ENCODE peak calls at places on chromosome 9, in four cellular contexts. O, X, P and E are unnamed samples.

GRCh38 chr9:16870606-16871357 is at the start of gene BNC2:
- DNase-seq in O (peak; percentile 86), X (no peak), P (no peak), E (peak; percentile 36)

GRCh38 chr9:81411961-81412360 is 277.4 kb downstream of the TLE1 start:
- DNase-seq in O (no peak), X (no peak), P (no peak), E (no peak)

GRCh38 chr9:127022913-127023665 is 99.3 kb downstream of the ANGPTL2 start:
- DNase-seq in O (peak; percentile 81), X (no peak), P (peak; percentile 76), E (no peak)

GRCh38 chr9:4704129-4704528 is 24.8 kb downstream of the CDC37L1 start:
- DNase-seq in O (no peak), X (no peak), P (no peak), E (no peak)

GRCh38 chr9:14769235-14769580 is 46.7 kb upstream of the CER1 start:
- DNase-seq in O (no peak), X (no peak), P (peak; percentile 57), E (no peak)

GRCh38 chr9:129258823-129259301 is 80.8 kb upstream of the IER5L start:
- DNase-seq in O (no peak), X (no peak), P (no peak), E (no peak)

GRCh38 chr9:122821278-122821952 is 7.0 kb downstream of the PDCL start:
- DNase-seq in O (peak; percentile 88), X (no peak), P (peak; percentile 86), E (peak; percentile 50)

GRCh38 chr9:2597483-2597882 is 24.1 kb upstream of the VLDLR start:
- DNase-seq in O (no peak), X (no peak), P (no peak), E (no peak)

GRCh38 chr9:99485461-99485860 is 263.4 kb downstream of the SEC61B start:
- DNase-seq in O (no peak), X (no peak), P (no peak), E (no peak)

GRCh38 chr9:120868676-120869359 is 8.2 kb downstream of the PHF19 start:
- DNase-seq in O (peak; percentile 98), X (peak; percentile 99), P (peak; percentile 99), E (peak; percentile 97)

GRCh38 chr9:714675-715074 is 126.8 kb upstream of the DMRT1 start:
- DNase-seq in O (no peak), X (no peak), P (no peak), E (no peak)

GRCh38 chr9:109907400-109907799 is 127.4 kb downstream of the PALM2AKAP2 start:
- DNase-seq in O (no peak), X (no peak), P (peak; percentile 74), E (no peak)

GRCh38 chr9:136514022-136514714 is 31.3 kb upstream of the SEC16A start:
- DNase-seq in O (no peak), X (no peak), P (no peak), E (no peak)

GRCh38 chr9:105311317-105311716 is 66.9 kb downstream of the SLC44A1 start:
- DNase-seq in O (no peak), X (no peak), P (no peak), E (no peak)
- H3K27ac ChIP-seq in O (no peak overlapping the region), X (no peak overlapping the region), P (no peak overlapping the region), E (no peak overlapping the region)

GRCh38 chr9:13144176-13144820 is 135.2 kb downstream of the MPDZ start:
- DNase-seq in O (no peak), X (no peak), P (no peak), E (no peak)
- H3K4me3 ChIP-seq in O (no peak overlapping the region), X (no peak overlapping the region), P (no peak overlapping the region), E (no peak overlapping the region)

GRCh38 chr9:33817327-33818166 is 587 bp downstream of the UBE2R2 start:
- DNase-seq in O (peak; percentile 83), X (no peak), P (peak; percentile 79), E (peak; percentile 25)

GRCh38 chr9:33814816-33815215 is 2.1 kb upstream of the UBE2R2 start:
- DNase-seq in O (no peak), X (no peak), P (no peak), E (no peak)

GRCh38 chr9:33815781-33816180 is 1.2 kb upstream of the UBE2R2 start:
- DNase-seq in O (no peak), X (no peak), P (no peak), E (no peak)

GRCh38 chr9:33818167-33818831 is 1.3 kb downstream of the UBE2R2 start:
- DNase-seq in O (no peak), X (no peak), P (peak; percentile 61), E (no peak)

GRCh38 chr9:33816327-33817252 is at the start of gene UBE2R2:
- DNase-seq in O (peak; percentile 95), X (peak; percentile 58), P (peak; percentile 96), E (peak; percentile 85)
- TF ChIP-seq POLR2A in O (peak; percentile 57), X (peak; percentile 48), P (peak; percentile 83), E (peak; percentile 85)

DNA sequence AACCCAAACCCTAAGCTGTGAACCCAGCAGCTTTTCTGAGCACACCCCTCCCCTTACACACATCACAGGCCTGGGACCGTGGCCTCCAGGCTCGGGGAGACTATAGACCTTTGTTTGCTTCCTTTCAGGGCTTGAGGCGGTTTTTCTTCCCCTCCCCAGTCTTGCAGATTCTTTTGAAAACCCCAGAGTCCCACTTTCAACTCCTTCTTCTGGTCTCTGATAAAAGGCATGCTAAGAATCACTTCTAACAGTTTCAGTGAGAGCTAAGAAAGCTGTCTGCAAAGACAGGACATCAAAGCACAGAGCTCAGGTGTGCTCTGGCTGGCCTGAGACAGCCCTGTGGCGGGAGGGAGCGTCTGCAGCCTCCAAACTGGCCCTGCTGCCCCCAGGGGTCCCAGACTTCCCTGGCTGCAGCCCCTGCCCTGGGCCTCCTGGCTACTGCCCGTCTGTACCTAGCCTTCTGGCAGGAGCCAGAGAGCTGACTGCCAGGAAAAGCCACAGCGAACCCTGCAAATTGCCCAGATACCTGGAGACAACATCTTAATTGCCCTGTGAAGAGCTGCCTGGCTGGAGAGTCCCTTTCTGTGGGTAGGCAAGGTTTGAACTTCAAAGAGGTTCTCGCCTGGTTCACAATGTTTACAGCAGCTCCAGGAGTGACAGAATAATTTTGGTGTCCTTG is 138.9 kb downstream of the GADD45G start:
- DNase-seq in O (no peak), X (no peak), P (peak; percentile 66), E (no peak)
- H3K27ac ChIP-seq in O (no peak overlapping the region), X (no peak overlapping the region), P (no peak overlapping the region), E (no peak overlapping the region)

DNA sequence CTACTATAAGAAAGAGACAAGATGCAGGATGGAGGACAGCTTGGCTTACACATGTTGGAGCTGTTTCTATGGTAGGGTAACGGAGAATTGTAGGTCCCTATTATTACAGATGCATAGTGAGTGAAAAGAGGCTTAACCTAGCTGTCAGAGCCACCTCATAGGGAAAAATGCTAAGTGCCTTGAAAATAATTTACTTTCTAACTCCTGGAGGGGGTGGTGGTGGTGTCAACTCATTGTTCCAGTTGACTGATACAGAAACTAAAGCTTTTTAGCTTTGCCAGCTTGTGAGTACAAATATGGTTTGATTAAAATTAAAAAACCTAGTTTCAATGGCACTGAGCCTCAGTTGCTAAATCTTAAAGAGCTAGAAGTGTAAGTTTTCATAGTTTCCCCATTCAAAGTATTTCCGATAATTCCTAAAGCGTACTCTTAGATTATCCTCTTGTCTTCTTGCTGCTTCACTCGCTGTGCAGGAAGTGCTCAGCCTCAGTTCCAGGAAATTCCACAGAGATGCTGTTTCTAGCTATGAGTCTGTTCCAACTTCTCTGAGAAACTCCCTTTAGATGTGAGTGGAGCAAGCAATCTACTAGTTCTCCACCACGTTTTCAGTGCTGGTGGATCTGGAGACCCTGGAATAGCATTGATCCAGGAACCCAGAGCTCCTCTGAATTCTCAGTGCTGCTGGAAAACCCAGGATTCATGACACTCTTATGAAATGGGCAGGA is 265.2 kb downstream of the DMAC1 start:
- DNase-seq in O (no peak), X (no peak), P (no peak), E (no peak)
- H3K4me3 ChIP-seq in O (no peak overlapping the region), X (no peak overlapping the region), P (no peak overlapping the region), E (no peak overlapping the region)

DNA sequence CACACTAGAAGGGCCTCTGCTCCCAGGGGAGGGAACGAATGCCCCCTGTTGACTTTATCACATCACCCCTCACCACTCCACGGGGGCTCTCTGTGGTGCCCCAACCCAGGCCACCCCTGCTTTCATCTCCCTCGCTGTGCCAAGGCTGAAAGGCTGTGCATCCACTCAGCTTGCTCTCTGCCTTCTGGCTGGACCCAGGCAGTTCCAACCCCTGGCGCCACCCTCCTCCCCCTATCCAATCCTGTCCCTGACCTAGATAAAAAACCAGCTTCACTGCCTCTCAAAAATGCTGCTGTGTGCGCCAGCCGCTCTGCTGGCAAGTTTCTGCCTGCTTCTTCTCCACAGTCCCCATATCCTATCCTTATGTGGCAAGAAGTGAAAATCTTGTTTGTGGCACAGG is 22.4 kb upstream of the CORO2A start:
- DNase-seq in O (no peak), X (no peak), P (peak; percentile 87), E (no peak)
- TF ChIP-seq POLR2A in O (no peak), X (no peak), P (peak; percentile 22), E (no peak)

DNA sequence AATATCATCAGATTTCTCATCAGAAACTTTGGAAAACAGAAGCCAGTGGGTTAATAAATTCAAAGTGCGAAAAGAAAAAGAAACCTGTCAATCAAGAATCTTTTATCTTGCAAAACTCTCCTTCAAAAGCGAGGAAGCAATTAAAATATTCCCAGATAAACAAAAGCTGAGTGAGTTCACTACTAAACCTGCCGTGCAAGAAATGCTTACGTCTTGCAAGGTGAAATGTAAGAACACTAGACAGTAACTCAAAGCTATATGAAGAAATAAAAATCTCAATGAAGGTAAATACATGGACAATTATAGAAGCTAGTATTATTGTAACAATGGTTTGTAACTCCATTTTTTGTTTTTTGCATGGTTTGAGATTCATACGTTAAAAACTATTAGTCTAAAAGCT is 62.8 kb upstream of the IL33 start:
- DNase-seq in O (no peak), X (no peak), P (no peak), E (no peak)
- H3K27ac ChIP-seq in O (no peak overlapping the region), X (no peak overlapping the region), P (no peak overlapping the region), E (no peak overlapping the region)

GRCh38 chr9:98362624-98363023 is 107.2 kb upstream of the TBC1D2 start:
- DNase-seq in O (no peak), X (no peak), P (no peak), E (no peak)
- H3K4me3 ChIP-seq in O (no peak overlapping the region), X (no peak overlapping the region), P (no peak overlapping the region), E (no peak overlapping the region)